ENCODE peak calls at places on chromosomes 3 and 15, in ten cellular contexts. N, M, F, L, R, S, C, W, X and P are unnamed samples.

GRCh38 chr15:82540984-82541431 is 751 bp upstream of the RPS17 start:
- DNase-seq in N (no peak), X (no peak), R (peak), F (peak), C (peak), L (no peak), M (peak), S (no peak), W (peak), P (no peak)

GRCh38 chr3:37892917-37893595 is 31.4 kb downstream of the CTDSPL start:
- DNase-seq in R (no peak), S (peak), L (peak), C (no peak), N (peak), X (peak), M (peak), F (no peak), W (peak), P (no peak)

GRCh38 chr15:59315914-59316428 is 56.7 kb downstream of the MYO1E start:
- DNase-seq in F (no peak), L (no peak), R (no peak), S (no peak), X (no peak), M (peak), W (no peak), N (no peak), C (no peak), P (no peak)

GRCh38 chr15:68347392-68347791 is 69.8 kb downstream of the FEM1B start:
- DNase-seq in S (no peak), C (no peak), L (no peak), X (no peak), F (no peak), N (no peak), R (no peak), M (no peak), W (no peak), P (no peak)

GRCh38 chr15:36458406-36458805 is 121.0 kb upstream of the CDIN1 start:
- DNase-seq in X (no peak), C (no peak), W (no peak), M (no peak), R (no peak), N (no peak), L (no peak), F (no peak), S (no peak), P (no peak)

GRCh38 chr15:43105077-43105769 is 615 bp downstream of the UBR1 start:
- DNase-seq in C (no peak), X (no peak), S (peak), R (no peak), W (no peak), F (no peak), N (no peak), L (no peak), M (peak), P (no peak)

GRCh38 chr3:184524981-184525336 is 36.6 kb upstream of the EPHB3 start:
- DNase-seq in L (no peak), W (no peak), R (no peak), M (peak), X (no peak), C (no peak), N (no peak), F (no peak), S (no peak), P (no peak)

GRCh38 chr3:10299175-10299574 is 6.4 kb upstream of the GHRL start:
- DNase-seq in N (no peak), S (no peak), R (no peak), W (no peak), X (no peak), L (no peak), F (no peak), C (no peak), M (no peak), P (no peak)

GRCh38 chr3:126034481-126035361 is 49.2 kb downstream of the SLC41A3 start:
- DNase-seq in F (no peak), X (no peak), M (peak), C (no peak), L (no peak), W (no peak), N (no peak), R (no peak), S (no peak), P (no peak)

GRCh38 chr3:193023218-193023617 is 105.6 kb upstream of the MB21D2 start:
- DNase-seq in S (no peak), R (no peak), W (no peak), N (no peak), F (no peak), L (no peak), X (no peak), C (no peak), M (no peak), P (no peak)

GRCh38 chr15:67777071-67777470 is 48.2 kb upstream of the SKOR1 start:
- DNase-seq in M (no peak), F (no peak), R (no peak), X (no peak), W (no peak), L (no peak), S (no peak), N (no peak), C (no peak), P (no peak)

GRCh38 chr3:117681619-117682018 is 972.0 kb downstream of the TUSC7 start:
- DNase-seq in L (no peak), N (no peak), F (no peak), X (no peak), S (no peak), W (no peak), M (no peak), C (no peak), R (no peak), P (no peak)

GRCh38 chr3:81823882-81824395 is 62.5 kb upstream of the GBE1 start:
- DNase-seq in R (no peak), C (no peak), S (no peak), N (no peak), W (no peak), L (no peak), F (no peak), X (peak), M (no peak), P (no peak)

GRCh38 chr15:68644088-68644904 is 65.5 kb downstream of the CORO2B start:
- DNase-seq in C (peak), F (no peak), W (no peak), N (no peak), S (no peak), L (no peak), R (no peak), X (peak), M (no peak), P (no peak)

GRCh38 chr15:74172751-74173544 is 562 bp upstream of the ISLR start:
- DNase-seq in N (peak), S (peak), R (peak), M (peak), C (peak), L (peak), X (no peak), W (peak), F (no peak), P (no peak)

GRCh38 chr3:141367038-141367730 is 1.1 kb upstream of the ZBTB38 start:
- DNase-seq in L (no peak), W (peak), R (no peak), N (no peak), C (peak), S (peak), F (no peak), X (peak), M (no peak), P (no peak)

GRCh38 chr3:129440648-129441190 is 695 bp downstream of the IFT122 start:
- DNase-seq in N (no peak), X (no peak), L (no peak), C (no peak), R (no peak), F (no peak), M (no peak), S (no peak), W (no peak), P (no peak)

GRCh38 chr3:10774129-10774670 is 41.8 kb upstream of the SLC6A11 start:
- DNase-seq in R (no peak), S (no peak), W (no peak), X (no peak), C (no peak), F (no peak), L (no peak), N (no peak), M (no peak), P (no peak)

GRCh38 chr15:57158589-57158988 is 217.7 kb upstream of the CGNL1 start:
- DNase-seq in F (no peak), R (no peak), X (no peak), N (no peak), C (no peak), S (peak), M (peak), W (no peak), L (no peak), P (no peak)

GRCh38 chr15:42591238-42591936 is 16.0 kb downstream of the STARD9 start:
- DNase-seq in F (no peak), M (no peak), S (no peak), C (no peak), W (no peak), L (no peak), N (no peak), X (peak), R (no peak), P (no peak)

GRCh38 chr15:100350434-100351226 is 8.9 kb upstream of the ADAMTS17 start:
- DNase-seq in N (peak), X (no peak), R (no peak), M (no peak), W (no peak), C (no peak), F (no peak), L (no peak), S (no peak), P (no peak)

GRCh38 chr15:93231261-93231939 is 142.4 kb upstream of the RGMA start:
- DNase-seq in R (no peak), X (no peak), W (no peak), C (no peak), S (no peak), M (no peak), L (no peak), N (no peak), F (no peak), P (no peak)

GRCh38 chr3:140527156-140527555 is 150.7 kb upstream of the TRIM42 start:
- DNase-seq in X (no peak), M (no peak), S (no peak), L (no peak), N (no peak), W (no peak), F (no peak), C (no peak), R (no peak), P (no peak)

GRCh38 chr3:182369861-182370260 is 423.4 kb upstream of the ATP11B start:
- DNase-seq in X (no peak), F (no peak), C (no peak), S (no peak), W (no peak), M (no peak), R (no peak), L (no peak), N (no peak), P (no peak)

GRCh38 chr15:70196314-70197291 is 98.9 kb upstream of the TLE3 start:
- DNase-seq in X (no peak), S (peak), L (peak), W (peak), N (peak), M (no peak), F (peak), C (peak), R (peak), P (peak)

GRCh38 chr3:179297971-179298725 is 24.7 kb upstream of the ZNF639 start:
- DNase-seq in X (no peak), W (no peak), S (no peak), F (no peak), M (no peak), R (no peak), L (no peak), N (no peak), C (no peak), P (no peak)

GRCh38 chr3:186236357-186237020 is 125.5 kb downstream of the DGKG start:
- DNase-seq in S (no peak), X (no peak), W (no peak), R (no peak), M (no peak), L (no peak), F (no peak), C (no peak), N (no peak), P (no peak)

GRCh38 chr3:181630873-181631272 is 80.9 kb upstream of the SOX2 start:
- DNase-seq in X (no peak), C (no peak), S (no peak), M (no peak), R (no peak), W (no peak), L (no peak), N (no peak), F (no peak), P (no peak)

GRCh38 chr3:138974467-138974866 is 27.4 kb downstream of the FOXL2NB start:
- DNase-seq in M (no peak), F (no peak), L (no peak), W (no peak), N (no peak), S (no peak), C (no peak), R (no peak), X (no peak), P (no peak)

GRCh38 chr3:159340877-159341500 is 539.1 kb downstream of the MFSD1 start:
- DNase-seq in F (no peak), X (no peak), L (no peak), C (no peak), W (no peak), R (no peak), N (no peak), M (no peak), S (no peak), P (no peak)

GRCh38 chr3:100782906-100783305 is 73.6 kb downstream of the TFG start:
- DNase-seq in W (no peak), L (no peak), S (no peak), R (no peak), F (no peak), X (no peak), C (peak), M (no peak), N (no peak), P (no peak)

GRCh38 chr3:197088370-197088769 is 58.8 kb upstream of the MELTF start:
- DNase-seq in F (no peak), C (no peak), L (no peak), S (no peak), M (no peak), X (no peak), W (no peak), N (no peak), R (no peak), P (no peak)

GRCh38 chr15:77532846-77533245 is 99.9 kb downstream of the LINGO1 start:
- DNase-seq in S (no peak), M (no peak), R (peak), F (no peak), C (no peak), X (no peak), L (no peak), N (no peak), W (peak), P (no peak)

GRCh38 chr3:80559701-80560100 is 791.9 kb upstream of the ROBO1 start:
- DNase-seq in R (no peak), X (no peak), M (no peak), F (no peak), S (no peak), L (no peak), N (no peak), C (no peak), W (no peak), P (no peak)

GRCh38 chr15:71115567-71116351 is 488 bp downstream of the THSD4 start:
- DNase-seq in F (peak), M (peak), L (peak), N (peak), X (no peak), W (peak), S (peak), C (peak), R (peak), P (no peak)

GRCh38 chr3:42024578-42025387 is 62.9 kb upstream of the ULK4 start:
- DNase-seq in R (peak), L (no peak), C (no peak), F (peak), X (peak), M (no peak), W (no peak), N (no peak), S (no peak), P (no peak)

GRCh38 chr3:186519021-186519658 is 25.0 kb downstream of the CRYGS start:
- DNase-seq in R (no peak), C (no peak), W (no peak), F (no peak), S (no peak), N (no peak), L (no peak), M (no peak), X (no peak), P (peak)

GRCh38 chr15:31254431-31255175 is 72.0 kb upstream of the KLF13 start:
- DNase-seq in W (no peak), C (no peak), M (peak), S (no peak), L (no peak), R (no peak), N (peak), X (no peak), F (no peak), P (no peak)

GRCh38 chr15:93001881-93002280 is 87.1 kb downstream of the RGMA start:
- DNase-seq in N (no peak), R (no peak), F (no peak), S (no peak), L (no peak), C (no peak), X (no peak), M (no peak), W (no peak), P (no peak)

GRCh38 chr15:91237493-91237892 is 137.4 kb downstream of the SV2B start:
- DNase-seq in W (no peak), R (no peak), L (no peak), M (peak), C (no peak), N (no peak), S (no peak), F (no peak), X (no peak), P (no peak)

GRCh38 chr15:91234759-91235158 is 134.7 kb downstream of the SV2B start:
- DNase-seq in R (no peak), M (no peak), W (no peak), L (no peak), F (no peak), X (no peak), C (no peak), S (no peak), N (no peak), P (no peak)

GRCh38 chr15:91238664-91239428 is 138.8 kb downstream of the SV2B start:
- DNase-seq in W (no peak), X (no peak), L (no peak), N (no peak), R (no peak), S (no peak), M (peak), F (no peak), C (no peak), P (no peak)

DNA sequence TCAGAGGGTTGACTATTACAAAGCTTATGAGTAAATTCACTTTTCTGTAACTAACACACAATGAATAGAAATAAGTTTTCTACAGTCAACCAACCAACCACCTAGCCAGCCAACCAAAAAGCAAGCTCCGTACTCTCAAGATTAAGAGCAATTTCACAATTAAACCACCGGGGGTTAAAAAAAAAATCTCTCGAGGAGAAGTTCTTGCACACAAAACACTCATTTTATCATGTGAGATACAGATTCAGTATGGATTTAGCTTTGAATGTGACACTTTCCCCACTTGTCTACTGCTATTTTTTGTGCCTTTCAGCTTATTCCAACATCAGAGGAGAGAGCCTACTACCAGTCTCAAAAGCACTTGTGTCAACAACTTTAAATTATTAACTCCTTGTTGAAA is 135.3 kb downstream of the SV2B start:
- DNase-seq in L (no peak), W (no peak), F (no peak), R (no peak), C (no peak), M (no peak), X (no peak), N (no peak), S (no peak), P (no peak)
- TF ChIP-seq CTCF in L (no peak), W (no peak), F (no peak), R (no peak), C (no peak), M (no peak), X (no peak), N (no peak), S (no peak), P (no peak)

DNA sequence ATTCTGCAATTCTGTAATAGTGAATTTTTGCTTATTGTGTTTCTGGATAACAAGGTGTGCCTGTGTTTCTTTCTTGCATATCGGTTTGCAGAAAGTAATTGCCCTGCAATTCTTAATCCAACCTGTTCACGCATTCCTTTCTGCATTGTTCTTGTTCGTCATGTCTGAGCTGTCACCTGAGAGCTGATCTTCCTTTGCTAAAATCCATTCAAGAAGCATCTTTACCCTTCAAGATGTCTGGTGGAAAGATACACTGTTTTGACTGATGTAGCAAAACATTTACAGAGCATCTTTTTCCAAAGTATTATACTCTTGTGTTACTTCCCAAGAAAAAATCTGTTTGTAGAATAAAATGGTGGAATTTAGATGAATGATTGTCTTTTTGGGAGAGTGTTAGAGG is 159.0 kb upstream of the WNT5A start:
- DNase-seq in W (no peak), C (no peak), F (no peak), R (no peak), N (no peak), L (no peak), M (no peak), S (no peak), X (no peak), P (no peak)
- TF ChIP-seq CTCF in W (no peak), C (no peak), F (no peak), R (no peak), N (no peak), L (no peak), M (no peak), S (no peak), X (no peak), P (no peak)

GRCh38 chr15:64841258-64842098 is at the start of gene PLEKHO2:
- DNase-seq in S (peak), X (no peak), N (peak), M (peak), R (peak), C (peak), F (peak), W (peak), L (peak), P (peak)

GRCh38 chr15:64833690-64834089 is 8.0 kb upstream of the PLEKHO2 start:
- DNase-seq in M (no peak), C (no peak), F (no peak), S (peak), X (no peak), L (no peak), N (no peak), R (no peak), W (no peak), P (no peak)

GRCh38 chr15:64837502-64837901 is 4.2 kb upstream of the PLEKHO2 start:
- DNase-seq in N (no peak), L (no peak), C (no peak), W (no peak), X (no peak), F (no peak), S (no peak), R (no peak), M (peak), P (no peak)

GRCh38 chr15:64836023-64836536 is 5.6 kb upstream of the PLEKHO2 start:
- DNase-seq in R (no peak), L (no peak), X (no peak), F (no peak), C (no peak), N (no peak), W (no peak), S (no peak), M (peak), P (no peak)
- TF ChIP-seq CTCF in R (no peak), L (peak), X (no peak), F (no peak), C (peak), N (no peak), W (no peak), S (no peak), M (no peak), P (no peak)

GRCh38 chr3:58026598-58026997 is 18.4 kb downstream of the FLNB start:
- DNase-seq in S (no peak), N (no peak), X (no peak), M (no peak), W (no peak), C (no peak), R (no peak), F (no peak), L (no peak), P (no peak)
- TF ChIP-seq CTCF in S (no peak), N (no peak), X (no peak), M (no peak), W (no peak), C (no peak), R (no peak), F (no peak), L (no peak), P (no peak)

GRCh38 chr3:169772951-169773816 is at the start of gene MYNN:
- DNase-seq in C (peak), W (peak), R (peak), F (peak), L (peak), N (peak), M (peak), S (peak), X (no peak), P (peak)
- TF ChIP-seq CTCF in C (no peak), W (no peak), R (no peak), F (no peak), L (peak), N (peak), M (no peak), S (no peak), X (no peak), P (no peak)

DNA sequence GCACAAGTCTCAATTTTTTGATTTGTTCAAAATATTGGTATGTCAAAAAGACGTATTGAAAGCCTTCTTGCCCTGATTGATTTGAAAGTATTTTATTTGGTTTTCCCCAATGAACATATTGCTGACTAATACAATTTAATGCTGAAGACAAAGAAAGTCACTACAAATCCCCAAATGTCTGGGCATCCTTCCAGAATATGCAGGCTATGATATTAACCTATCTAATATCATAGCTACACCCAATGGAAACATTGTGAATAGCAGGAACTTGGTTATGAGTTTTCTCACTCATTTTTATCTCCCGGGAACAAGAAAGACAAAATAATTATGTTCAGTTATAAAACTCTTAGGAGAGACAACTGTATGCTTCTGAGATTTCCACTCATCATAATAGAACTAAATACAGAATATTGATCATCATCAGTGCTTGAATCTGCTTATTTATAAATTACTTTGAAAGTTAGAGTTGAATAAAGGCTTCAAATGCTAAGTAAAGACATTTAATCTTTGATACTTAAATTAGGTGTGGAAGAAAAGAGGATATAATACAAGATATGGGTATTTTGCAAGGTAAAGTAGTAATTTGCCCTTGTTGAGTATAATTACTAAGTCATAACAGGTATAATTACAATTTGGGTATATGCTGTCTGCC is 483.9 kb downstream of the RBMS3 start:
- DNase-seq in W (no peak), C (no peak), S (no peak), F (no peak), M (peak), X (no peak), N (peak), L (no peak), R (no peak), P (no peak)
- TF ChIP-seq CTCF in W (peak), C (peak), S (peak), F (peak), M (peak), X (peak), N (peak), L (peak), R (no peak), P (no peak)